ENCODE peak calls at places on chromosomes 4 and X, in eight cellular contexts. T, I, P, U, Q, B, F and D are unnamed samples.

GRCh38 chrX:49184294-49185061 is 1.7 kb downstream of the PRICKLE3 start:
- DNase-seq in P (peak; percentile 93), F (peak; percentile 87), B (peak; percentile 81), T (peak; percentile 85), I (peak; percentile 81), U (no peak), Q (peak; percentile 56), D (peak; percentile 89)

GRCh38 chrX:123121241-123121640 is 62.8 kb upstream of the GRIA3 start:
- DNase-seq in B (no peak), T (peak; percentile 1), P (no peak), U (no peak), Q (no peak), I (peak; percentile 36), F (no peak), D (no peak)

GRCh38 chrX:39475372-39475771 is 622.4 kb downstream of the BCOR start:
- DNase-seq in T (no peak), F (no peak), U (no peak), I (no peak), B (no peak), P (no peak), Q (no peak), D (no peak)

GRCh38 chr4:38819569-38819968 is 15.0 kb upstream of the TLR1 start:
- DNase-seq in Q (no peak), U (no peak), P (no peak), B (no peak), I (no peak), F (no peak), T (peak; percentile 55), D (no peak)

GRCh38 chrX:29691044-29691443 is 524.3 kb upstream of the MAGEB2 start:
- DNase-seq in I (no peak), Q (no peak), P (no peak), U (no peak), B (no peak), F (no peak), T (no peak), D (no peak)

GRCh38 chr4:128220286-128221235 is 67.1 kb downstream of the PGRMC2 start:
- DNase-seq in T (peak; percentile 75), F (peak; percentile 56), B (peak; percentile 25), P (no peak), U (no peak), Q (no peak), I (peak; percentile 71), D (no peak)

GRCh38 chr4:38957239-38957815 is 74.9 kb downstream of the TMEM156 start:
- DNase-seq in I (no peak), U (no peak), B (no peak), Q (no peak), P (no peak), F (no peak), T (no peak), D (no peak)

GRCh38 chrX:106692425-106693075 is 34.0 kb upstream of the RNF128 start:
- DNase-seq in U (no peak), B (no peak), Q (no peak), I (no peak), P (no peak), F (no peak), T (no peak), D (no peak)

GRCh38 chrX:17377047-17377692 is 2.2 kb downstream of the NHS start:
- DNase-seq in F (peak; percentile 38), I (peak; percentile 50), U (no peak), Q (no peak), T (peak; percentile 54), B (no peak), P (peak; percentile 52), D (peak; percentile 64)

GRCh38 chrX:152904151-152905080 is 6.5 kb downstream of the ZNF185 start:
- DNase-seq in P (peak; percentile 56), F (peak; percentile 84), B (peak; percentile 88), Q (no peak), I (peak; percentile 65), T (peak; percentile 42), U (no peak), D (peak; percentile 63)